ENCODE peak calls at places on chromosomes 3 and 15, in six cellular contexts. O, V, J, C, A and H are unnamed samples.

GRCh38 chr3:50515565-50516047 is 12.2 kb upstream of the CACNA2D2 start:
- DNase-seq in A (peak; percentile 31), J (no peak), O (no peak), C (no peak), V (no peak), H (peak; percentile 61)

GRCh38 chr15:58669108-58669507 is 80.4 kb downstream of the ADAM10 start:
- DNase-seq in V (no peak), J (peak; percentile 6), O (no peak), C (no peak), A (no peak), H (no peak)

GRCh38 chr3:47019201-47019600 is 39.7 kb downstream of the NBEAL2 start:
- DNase-seq in O (no peak), J (peak; percentile 82), C (no peak), V (no peak), A (no peak), H (no peak)

GRCh38 chr15:41554915-41555314 is 4.1 kb upstream of the TYRO3 start:
- DNase-seq in O (no peak), J (no peak), V (no peak), C (no peak), A (no peak), H (no peak)

GRCh38 chr3:102258666-102259227 is 176.1 kb upstream of the ZPLD1 start:
- DNase-seq in J (peak; percentile 4), V (no peak), C (no peak), A (no peak), O (no peak), H (no peak)

GRCh38 chr15:40407343-40407990 is 1.9 kb downstream of the IVD start:
- DNase-seq in A (no peak), V (no peak), J (no peak), O (no peak), C (no peak), H (no peak)

GRCh38 chr15:70412717-70413266 is 315.1 kb upstream of the TLE3 start:
- DNase-seq in A (no peak), C (no peak), O (no peak), V (no peak), J (peak; percentile 11), H (no peak)

GRCh38 chr15:35557012-35557411 is 11.0 kb upstream of the DPH6 start:
- DNase-seq in C (no peak), A (no peak), J (no peak), O (no peak), V (no peak), H (no peak)

GRCh38 chr15:37981781-37982180 is 47.3 kb downstream of the TMCO5A start:
- DNase-seq in C (peak; percentile 23), A (no peak), J (peak; percentile 48), O (no peak), V (no peak), H (no peak)

GRCh38 chr3:120931593-120931992 is 23.6 kb downstream of the STXBP5L start:
- DNase-seq in A (no peak), C (no peak), V (no peak), O (no peak), J (no peak), H (no peak)

GRCh38 chr3:177234121-177234520 is 36.8 kb upstream of the TBL1XR1 start:
- DNase-seq in C (no peak), A (no peak), V (no peak), J (no peak), O (no peak), H (no peak)

GRCh38 chr3:4493931-4494806 is 1.0 kb downstream of the ITPR1 start:
- DNase-seq in J (peak; percentile 22), O (peak; percentile 31), V (no peak), A (peak; percentile 34), C (peak; percentile 47), H (no peak)

GRCh38 chr3:156449712-156450574 is 105.0 kb downstream of the SSR3 start:
- DNase-seq in V (no peak), C (peak; percentile 51), A (no peak), J (peak; percentile 39), O (no peak), H (no peak)

GRCh38 chr3:9792405-9793160 is at the start of the genes ARPC4 and TADA3:
- DNase-seq in J (peak; percentile 95), V (peak; percentile 92), A (peak; percentile 92), C (peak; percentile 96), O (peak; percentile 87), H (peak; percentile 84)

GRCh38 chr3:21954709-21955108 is 203.7 kb upstream of the ZNF385D start:
- DNase-seq in O (no peak), V (no peak), J (peak; percentile 2), A (no peak), C (peak; percentile 65), H (no peak)

GRCh38 chr3:195004512-195005250 is 266.3 kb downstream of the XXYLT1 start:
- DNase-seq in J (no peak), V (no peak), A (no peak), O (no peak), C (no peak), H (no peak)

GRCh38 chr3:38006445-38006995 is 15.9 kb downstream of the VILL start:
- DNase-seq in O (no peak), V (no peak), A (no peak), J (no peak), C (no peak), H (no peak)

GRCh38 chr15:83210619-83211018 is 3.0 kb upstream of the HDGFL3 start:
- DNase-seq in C (peak; percentile 40), J (peak; percentile 89), V (no peak), O (no peak), A (no peak), H (peak; percentile 28)

GRCh38 chr3:4821975-4822374 is 157.3 kb upstream of the BHLHE40 start:
- DNase-seq in A (no peak), C (no peak), J (no peak), O (no peak), V (peak; percentile 30), H (no peak)

GRCh38 chr15:29223640-29224039 is 46.0 kb downstream of the NSMCE3 start:
- DNase-seq in A (no peak), J (no peak), O (no peak), V (no peak), C (no peak), H (no peak)

GRCh38 chr15:78640840-78641733 is at the start of gene CHRNB4:
- DNase-seq in C (peak; percentile 31), J (peak; percentile 28), V (no peak), A (no peak), O (no peak), H (peak; percentile 71)

GRCh38 chr3:48662753-48663488 is at the start of gene CELSR3:
- DNase-seq in O (peak; percentile 90), J (peak; percentile 88), A (peak; percentile 48), V (peak; percentile 56), C (peak; percentile 87), H (peak; percentile 70)

GRCh38 chr3:126476166-126476975 is 680 bp upstream of the ZXDC start:
- DNase-seq in J (peak; percentile 72), A (peak; percentile 76), V (peak; percentile 44), O (no peak), C (no peak), H (no peak)

GRCh38 chr3:120475722-120476385 is 25.1 kb upstream of the FSTL1 start:
- DNase-seq in A (no peak), C (no peak), V (no peak), J (peak; percentile 23), O (no peak), H (no peak)

GRCh38 chr3:156176629-156177210 is 56.3 kb downstream of the KCNAB1 start:
- DNase-seq in J (no peak), V (no peak), A (no peak), C (no peak), O (no peak), H (no peak)

GRCh38 chr15:81394609-81395008 is 20.6 kb upstream of the TMC3 start:
- DNase-seq in V (peak; percentile 17), A (peak; percentile 51), J (peak; percentile 64), C (no peak), O (no peak), H (no peak)

GRCh38 chr3:166263460-166263859 is 426.2 kb upstream of the BCHE start:
- DNase-seq in V (no peak), J (no peak), C (no peak), O (no peak), A (no peak), H (no peak)

GRCh38 chr15:75672646-75673425 is 25.1 kb downstream of the SNX33 start:
- DNase-seq in V (peak; percentile 64), A (peak; percentile 57), J (no peak), C (peak; percentile 66), O (no peak), H (peak; percentile 56)

GRCh38 chr15:56325186-56325585 is 40.0 kb upstream of the TEX9 start:
- DNase-seq in O (no peak), V (no peak), J (peak; percentile 6), C (peak; percentile 63), A (no peak), H (no peak)

GRCh38 chr3:105359098-105359762 is 7.5 kb upstream of the ALCAM start:
- DNase-seq in J (peak; percentile 65), C (no peak), V (no peak), O (no peak), A (no peak), H (no peak)

GRCh38 chr15:74826372-74826819 is at the start of gene CPLX3:
- DNase-seq in A (peak; percentile 34), C (peak; percentile 73), V (no peak), O (no peak), J (no peak), H (peak; percentile 47)

GRCh38 chr3:45988804-45989203 is 6.8 kb downstream of the FYCO1 start:
- DNase-seq in V (no peak), A (no peak), C (peak; percentile 77), O (no peak), J (peak; percentile 81), H (no peak)

GRCh38 chr15:64019764-64020163 is 26.5 kb downstream of the DAPK2 start:
- DNase-seq in J (peak; percentile 77), A (no peak), V (peak; percentile 56), O (no peak), C (no peak), H (no peak)

GRCh38 chr3:188152660-188153497 is 1.1 kb upstream of the LPP start:
- DNase-seq in A (peak; percentile 65), C (no peak), O (no peak), V (peak; percentile 44), J (peak; percentile 63), H (peak; percentile 61)